ENCODE peak calls at places on chromosomes 7 and 10, in ten cellular contexts. S is astrocyte of the spinal cord; L is mammary epithelial cell; U is CD4-positive, alpha-beta T cell; W is progenitor cell of endocrine pancreas; N is GM20000; Q is astrocyte; E is cardiac muscle cell; K is uterus; C is WTC11. A is an unnamed sample.

GRCh38 chr10:35218339-35218955 is 91.8 kb downstream of the CREM start:
- DNase-seq in S (peak; percentile 90), L (peak; percentile 65), U (peak; percentile 73), W (peak; percentile 52), N (peak; percentile 80), Q (peak; percentile 77), E (peak; percentile 95), K (peak; percentile 77), C (peak; percentile 81), A (peak; percentile 87)

GRCh38 chr7:82012453-82012852 is 242.6 kb upstream of the HGF start:
- DNase-seq in S (no peak), L (no peak), U (no peak), W (no peak), N (no peak), Q (no peak), E (peak; percentile 82), K (no peak), C (no peak), A (no peak)

GRCh38 chr7:46853451-46853850 is 728.5 kb downstream of the TNS3 start:
- DNase-seq in S (peak; percentile 64), L (no peak), U (no peak), W (no peak), N (no peak), Q (peak; percentile 68), E (peak; percentile 62), K (no peak), C (no peak), A (no peak)

GRCh38 chr10:63707254-63707910 is 186.2 kb downstream of the REEP3 start:
- DNase-seq in S (peak; percentile 99), L (peak; percentile 99), U (no peak), W (no peak), N (peak; percentile 51), Q (peak; percentile 99), E (peak; percentile 98), K (no peak), C (no peak), A (peak; percentile 42)

GRCh38 chr7:130735273-130735716 is 1.3 kb upstream of the KLF14 start:
- DNase-seq in S (peak; percentile 17), L (no peak), U (no peak), W (no peak), N (no peak), Q (no peak), E (no peak), K (no peak), C (no peak), A (no peak)

GRCh38 chr10:4390219-4390618 is 435.8 kb upstream of the AKR1E2 start:
- DNase-seq in S (no peak), L (no peak), U (no peak), W (no peak), N (no peak), Q (no peak), E (peak; percentile 7), K (no peak), C (no peak), A (no peak)

GRCh38 chr7:129074994-129075393 is 20.1 kb upstream of the TNPO3 start:
- DNase-seq in S (no peak), L (no peak), U (no peak), W (no peak), N (no peak), Q (no peak), E (no peak), K (no peak), C (no peak), A (no peak)

GRCh38 chr7:36661135-36661840 is 63.0 kb downstream of the AOAH start:
- DNase-seq in S (no peak), L (peak; percentile 92), U (no peak), W (no peak), N (no peak), Q (peak; percentile 67), E (peak; percentile 34), K (no peak), C (no peak), A (no peak)

GRCh38 chr10:83917519-83918506 is 221.5 kb upstream of the GHITM start:
- DNase-seq in S (no peak), L (no peak), U (no peak), W (no peak), N (peak; percentile 29), Q (no peak), E (peak; percentile 13), K (no peak), C (peak; percentile 64), A (no peak)

GRCh38 chr7:115676080-115676479 is 354.5 kb downstream of the TFEC start:
- DNase-seq in S (peak; percentile 48), L (peak; percentile 4), U (no peak), W (no peak), N (no peak), Q (peak; percentile 36), E (peak; percentile 64), K (no peak), C (no peak), A (peak; percentile 17)

GRCh38 chr10:122344741-122345258 is 29.7 kb upstream of the PLEKHA1 start:
- DNase-seq in S (peak; percentile 47), L (no peak), U (no peak), W (no peak), N (no peak), Q (peak; percentile 40), E (peak; percentile 30), K (no peak), C (no peak), A (no peak)

GRCh38 chr10:60414111-60414510 is 24.4 kb upstream of the ANK3 start:
- DNase-seq in S (no peak), L (no peak), U (no peak), W (no peak), N (no peak), Q (no peak), E (peak; percentile 31), K (no peak), C (no peak), A (no peak)

GRCh38 chr10:95374597-95375209 is 83.9 kb upstream of the PDLIM1 start:
- DNase-seq in S (peak; percentile 71), L (peak; percentile 68), U (peak; percentile 5), W (peak; percentile 65), N (peak; percentile 77), Q (peak; percentile 51), E (peak; percentile 85), K (peak; percentile 78), C (peak; percentile 86), A (peak; percentile 64)

GRCh38 chr7:100607111-100607510 is 4.9 kb downstream of the PCOLCE start:
- DNase-seq in S (no peak), L (no peak), U (no peak), W (no peak), N (no peak), Q (no peak), E (no peak), K (no peak), C (no peak), A (no peak)

GRCh38 chr10:101293007-101293723 is 60.8 kb upstream of the BTRC start:
- DNase-seq in S (no peak), L (no peak), U (no peak), W (no peak), N (no peak), Q (no peak), E (no peak), K (no peak), C (peak; percentile 55), A (no peak)

GRCh38 chr7:151122276-151122675 is 36.0 kb downstream of the AGAP3 start:
- DNase-seq in S (no peak), L (no peak), U (no peak), W (no peak), N (no peak), Q (no peak), E (no peak), K (no peak), C (no peak), A (no peak)
- TF ChIP-seq CTCF in S (peak; percentile 32), L (no peak), U (no peak), W (peak; percentile 16), N (no peak), Q (no peak), E (no peak), K (no peak), C (no peak), A (no peak)

DNA sequence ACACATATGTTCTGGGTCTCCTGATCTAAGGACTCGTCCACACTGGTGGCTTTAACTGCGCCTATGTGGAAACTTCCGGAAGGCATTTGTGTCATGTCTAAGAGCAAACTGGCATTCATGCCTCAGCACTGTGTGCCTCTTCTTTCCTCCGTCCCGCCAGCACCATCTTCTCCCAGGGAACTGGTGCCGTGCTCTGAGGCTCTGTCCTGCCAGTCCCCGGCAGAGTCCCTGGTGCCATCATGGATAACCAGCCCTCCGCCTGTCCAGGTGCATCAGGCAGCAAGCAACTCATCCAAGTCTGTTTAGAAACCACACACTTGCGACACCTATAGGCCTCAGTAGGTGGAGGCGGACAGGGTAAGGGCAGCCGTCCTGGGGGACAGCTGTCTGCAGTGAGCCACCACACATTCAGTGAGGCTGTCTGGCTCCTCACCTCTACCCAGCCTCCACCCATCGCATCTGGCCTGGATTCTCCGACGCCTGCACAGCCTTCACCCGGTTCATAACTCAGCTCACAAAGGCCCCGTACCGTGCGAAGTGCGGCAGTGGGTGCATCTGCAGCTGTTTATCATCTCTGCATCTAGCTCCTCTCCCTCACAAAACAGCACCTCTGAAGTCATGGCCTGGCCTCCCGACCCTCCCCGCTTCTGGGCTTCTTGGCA is 162.7 kb downstream of the DIP2C start:
- DNase-seq in S (no peak), L (no peak), U (no peak), W (no peak), N (no peak), Q (no peak), E (no peak), K (no peak), C (peak; percentile 46), A (no peak)
- TF ChIP-seq CTCF in S (peak; percentile 5), L (no peak), U (no peak), W (no peak), N (no peak), Q (no peak), E (no peak), K (no peak), C (no peak), A (no peak)

DNA sequence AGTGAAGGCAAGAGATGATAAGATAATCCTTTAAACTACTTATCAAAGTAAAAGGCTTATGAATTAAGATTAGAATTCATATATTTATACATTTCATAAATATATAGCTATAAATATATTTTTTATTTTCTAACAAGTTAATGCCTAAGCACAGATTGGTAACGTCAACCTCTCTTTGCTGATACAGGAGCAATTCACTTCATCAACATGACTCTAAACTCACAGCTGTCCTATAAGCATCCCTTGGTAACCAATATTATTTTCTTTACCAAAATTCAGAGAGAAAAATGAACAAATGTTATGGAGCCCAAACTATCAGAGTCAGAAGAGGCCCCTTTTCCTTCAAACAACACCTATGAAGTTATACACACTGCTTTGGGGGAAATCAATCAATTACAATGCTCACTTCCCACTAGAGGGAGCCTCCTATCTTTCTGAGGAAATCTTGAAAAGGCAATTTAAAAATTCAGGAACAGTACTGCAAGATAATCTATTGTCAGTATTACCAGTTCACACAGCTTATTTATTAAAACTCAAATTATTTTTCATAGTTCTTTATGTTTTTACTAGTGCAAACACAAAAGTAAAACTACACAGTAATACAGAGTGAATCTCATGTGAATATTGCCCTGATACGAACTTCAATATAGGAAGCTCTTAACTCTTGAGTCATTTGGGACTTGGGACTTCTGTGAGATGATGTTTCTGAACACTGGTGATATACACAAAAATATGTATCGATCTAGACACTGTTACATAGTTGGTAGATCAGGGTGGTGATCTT is 51.0 kb upstream of the NOBOX start:
- DNase-seq in S (peak; percentile 2), L (no peak), U (no peak), W (no peak), N (no peak), Q (no peak), E (peak; percentile 10), K (no peak), C (no peak), A (no peak)
- TF ChIP-seq CTCF in S (peak; percentile 43), L (peak; percentile 54), U (no peak), W (peak; percentile 38), N (no peak), Q (peak; percentile 18), E (peak; percentile 43), K (no peak), C (no peak), A (no peak)

GRCh38 chr7:50782376-50783208 is at the start of gene GRB10:
- DNase-seq in S (peak; percentile 33), L (no peak), U (no peak), W (peak; percentile 27), N (no peak), Q (no peak), E (peak; percentile 35), K (peak; percentile 43), C (peak; percentile 65), A (peak; percentile 63)
- TF ChIP-seq CTCF in S (peak; percentile 6), L (no peak), U (no peak), W (peak; percentile 56), N (no peak), Q (no peak), E (no peak), K (peak; percentile 45), C (no peak), A (no peak)